ENCODE peak calls at places on chromosome 4, in ten cellular contexts. H is IMR-90; V is stimulated activated CD4-positive, alpha-beta T cell treated with anti-CD3 and anti-CD28 coated beads, Interleukin-15, amount 100 ng/mL, for 1 hour; Q is G401; J is GM23338; W is stomach; M is NCI-H345; E is SK-MEL-5; B is NCI-H69; I is neural crest cell. T is an unnamed sample.

GRCh38 chr4:162015090-162015489 is 148.7 kb downstream of the FSTL5 start:
- DNase-seq in H (peak), V (no peak), Q (no peak), J (no peak), W (no peak), M (no peak), E (no peak), B (no peak), I (no peak), T (no peak)

GRCh38 chr4:47498899-47499298 is 13.8 kb downstream of the ATP10D start:
- DNase-seq in H (no peak), V (no peak), Q (no peak), J (no peak), W (no peak), M (no peak), E (no peak), B (no peak), I (no peak), T (no peak)

GRCh38 chr4:20904966-20905365 is 204.7 kb downstream of the PACRGL start:
- DNase-seq in H (no peak), V (no peak), Q (no peak), J (no peak), W (no peak), M (no peak), E (no peak), B (no peak), I (no peak), T (no peak)

GRCh38 chr4:139665690-139666529 is at the start of gene MGST2:
- DNase-seq in H (peak), V (no peak), Q (peak), J (peak), W (peak), M (peak), E (peak), B (peak), I (peak), T (no peak)

GRCh38 chr4:38924266-38924827 is 56.7 kb downstream of the FAM114A1 start:
- DNase-seq in H (no peak), V (no peak), Q (no peak), J (no peak), W (no peak), M (no peak), E (no peak), B (no peak), I (no peak), T (no peak)

GRCh38 chr4:105714071-105714521 is 5.5 kb downstream of the GSTCD start:
- DNase-seq in H (no peak), V (no peak), Q (no peak), J (no peak), W (no peak), M (no peak), E (no peak), B (no peak), I (no peak), T (no peak)

GRCh38 chr4:26238782-26239647 is 81.8 kb upstream of the RBPJ start:
- DNase-seq in H (peak), V (no peak), Q (peak), J (peak), W (no peak), M (peak), E (peak), B (peak), I (peak), T (peak)

GRCh38 chr4:141395246-141395830 is 174.6 kb downstream of the ZNF330 start:
- DNase-seq in H (peak), V (no peak), Q (no peak), J (no peak), W (no peak), M (no peak), E (no peak), B (no peak), I (no peak), T (no peak)

GRCh38 chr4:141131738-141132688 is 1.3 kb downstream of the RNF150 start:
- DNase-seq in H (peak), V (no peak), Q (peak), J (peak), W (no peak), M (peak), E (no peak), B (peak), I (peak), T (no peak)

GRCh38 chr4:189177130-189177529 is 763.5 kb upstream of the FRG1 start:
- DNase-seq in H (peak), V (no peak), Q (no peak), J (no peak), W (no peak), M (no peak), E (peak), B (no peak), I (no peak), T (no peak)